ENCODE peak calls at places on chromosomes 2 and 18, in seven cellular contexts. U, V, T, N, D, G and E are unnamed samples.
A peak's percentile ranks its signal among the peaks of the same experiment; 100 is the strongest.

GRCh38 chr2:1515986-1516797 is 102.9 kb downstream of the TPO start:
- DNase-seq in N (no peak), T (no peak), V (no peak), U (no peak), D (no peak), G (no peak), E (no peak)

GRCh38 chr18:62554083-62554815 is 31.4 kb downstream of the ZCCHC2 start:
- DNase-seq in U (no peak), T (no peak), N (peak; percentile 17), V (no peak), G (no peak), D (no peak), E (no peak)

GRCh38 chr2:174450021-174450816 is 36.6 kb downstream of the GPR155 start:
- DNase-seq in V (no peak), U (no peak), D (no peak), T (no peak), N (peak; percentile 40), G (no peak), E (peak; percentile 6)

GRCh38 chr2:95333888-95334338 is 36.8 kb downstream of the KCNIP3 start:
- DNase-seq in U (peak; percentile 20), D (peak; percentile 66), T (peak; percentile 73), N (no peak), V (peak; percentile 9), G (peak; percentile 79), E (no peak)

GRCh38 chr2:23828256-23828980 is 98.5 kb downstream of the ATAD2B start:
- DNase-seq in G (peak; percentile 12), V (no peak), T (no peak), U (no peak), N (no peak), D (peak; percentile 54), E (no peak)

GRCh38 chr2:74440005-74440377 is 1.7 kb downstream of the RTKN start:
- DNase-seq in N (no peak), D (peak; percentile 67), U (peak; percentile 86), V (peak; percentile 82), T (peak; percentile 54), G (peak; percentile 74), E (peak; percentile 30)

GRCh38 chr2:112061299-112061698 is 6.2 kb downstream of the TMEM87B start:
- DNase-seq in N (no peak), T (no peak), V (no peak), U (no peak), G (no peak), D (no peak), E (no peak)

GRCh38 chr2:1294882-1295281 is 118.4 kb upstream of the TPO start:
- DNase-seq in G (no peak), N (no peak), T (no peak), D (no peak), V (no peak), U (no peak), E (no peak)

GRCh38 chr2:138107288-138107687 is 143.0 kb downstream of the HNMT start:
- DNase-seq in D (peak; percentile 26), V (no peak), G (no peak), T (no peak), U (no peak), N (no peak), E (no peak)

GRCh38 chr2:33526132-33526531 is 49.7 kb downstream of the RASGRP3 start:
- DNase-seq in D (peak; percentile 35), N (no peak), G (peak; percentile 33), V (no peak), U (no peak), T (no peak), E (no peak)

GRCh38 chr2:222895143-222895542 is 34.3 kb downstream of the ACSL3 start:
- DNase-seq in T (no peak), V (no peak), G (no peak), D (no peak), N (no peak), U (no peak), E (no peak)

GRCh38 chr2:200705305-200705985 is 106.3 kb upstream of the BZW1 start:
- DNase-seq in G (peak; percentile 42), U (no peak), D (peak; percentile 40), T (no peak), N (no peak), V (no peak), E (no peak)

GRCh38 chr2:227821043-227821942 is 7.7 kb downstream of the CCL20 start:
- DNase-seq in V (no peak), T (peak; percentile 52), N (no peak), G (no peak), D (no peak), U (no peak), E (no peak)

GRCh38 chr2:241030333-241030680 is 31.9 kb downstream of the SNED1 start:
- DNase-seq in U (no peak), V (no peak), T (no peak), D (no peak), N (no peak), G (no peak), E (no peak)

GRCh38 chr18:8835556-8835955 is 130.2 kb downstream of the MTCL1 start:
- DNase-seq in T (no peak), U (no peak), G (peak; percentile 88), D (peak; percentile 61), V (no peak), N (no peak), E (no peak)

DNA sequence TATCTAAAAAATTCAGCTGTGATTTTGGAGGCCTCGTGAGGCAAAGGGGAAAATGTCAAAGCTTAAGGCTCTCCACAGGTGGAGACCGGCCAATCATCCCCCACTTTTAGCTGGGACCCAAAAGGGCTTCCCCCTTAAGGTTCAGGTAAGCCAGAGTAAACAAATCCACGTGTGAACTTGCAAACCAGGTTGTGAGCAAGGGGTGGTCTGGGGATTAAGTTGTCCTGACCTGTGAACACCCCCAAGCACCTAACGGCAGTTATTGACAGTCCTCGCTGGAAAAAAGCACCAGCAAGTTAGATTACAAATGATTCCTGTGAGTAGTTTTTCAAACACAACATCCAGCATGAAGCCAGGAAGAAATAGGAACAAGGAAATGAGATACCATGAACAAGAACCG is 42.9 kb downstream of the MYO7B start:
- DNase-seq in N (no peak), U (no peak), G (no peak), V (no peak), D (no peak), T (no peak), E (no peak)
- H3K4me3 ChIP-seq in N (no peak overlapping the region), U (no peak overlapping the region), G (no peak overlapping the region), V (no peak overlapping the region), D (no peak overlapping the region), T (no peak overlapping the region), E (no peak overlapping the region)

DNA sequence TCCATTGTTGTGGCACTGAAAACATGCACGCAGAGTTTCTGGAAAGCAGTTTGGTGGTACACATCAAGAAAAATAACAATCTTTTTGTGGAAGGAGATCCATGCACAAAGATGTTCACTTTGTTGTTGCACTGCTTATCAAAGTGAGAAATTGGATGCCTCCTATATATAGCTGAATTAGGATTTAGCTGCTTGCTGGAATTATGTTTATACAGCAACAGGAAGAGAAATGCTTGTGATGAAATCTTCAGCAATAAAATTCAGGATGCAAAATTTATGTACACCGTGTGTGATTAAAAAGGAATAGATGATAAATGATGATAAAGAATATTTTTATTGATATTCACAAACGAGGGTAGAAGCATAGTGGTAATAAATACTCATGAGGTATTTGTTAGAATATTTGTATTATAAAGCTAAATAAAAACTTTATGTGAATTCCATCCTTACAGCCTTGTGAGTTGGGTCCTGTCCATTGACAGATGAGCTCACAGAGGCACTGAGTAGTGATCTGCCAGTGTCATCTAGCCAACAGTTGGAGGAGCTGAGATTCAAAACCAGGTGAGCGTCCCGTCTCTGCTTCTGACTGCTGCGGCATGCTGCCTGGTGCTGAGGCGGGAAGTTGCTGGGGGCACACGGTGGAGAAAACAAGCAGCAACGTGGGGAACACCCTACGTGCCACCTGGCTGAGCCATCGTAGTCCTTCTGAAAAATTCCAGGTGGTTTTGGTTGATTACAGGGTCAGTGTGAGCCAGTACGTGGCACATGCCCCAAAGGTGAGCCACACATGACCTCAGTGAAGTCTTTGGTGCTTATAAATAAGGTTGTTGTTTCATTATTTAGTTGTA is 80.2 kb downstream of the ASAP2 start:
- DNase-seq in D (no peak), N (no peak), V (no peak), T (no peak), U (no peak), G (no peak), E (no peak)
- H3K4me3 ChIP-seq in D (no peak overlapping the region), N (no peak overlapping the region), V (no peak overlapping the region), T (no peak overlapping the region), U (no peak overlapping the region), G (no peak overlapping the region), E (no peak overlapping the region)

GRCh38 chr2:171531291-171531690 is 9.0 kb downstream of the CYBRD1 start:
- DNase-seq in N (no peak), T (no peak), G (peak; percentile 82), U (no peak), D (peak; percentile 85), V (no peak), E (no peak)
- H3K4me3 ChIP-seq in N (peak overlapping the region; percentile 3), T (no peak overlapping the region), G (no peak overlapping the region), U (no peak overlapping the region), D (peak overlapping the region; percentile 20), V (no peak overlapping the region), E (no peak overlapping the region)

DNA sequence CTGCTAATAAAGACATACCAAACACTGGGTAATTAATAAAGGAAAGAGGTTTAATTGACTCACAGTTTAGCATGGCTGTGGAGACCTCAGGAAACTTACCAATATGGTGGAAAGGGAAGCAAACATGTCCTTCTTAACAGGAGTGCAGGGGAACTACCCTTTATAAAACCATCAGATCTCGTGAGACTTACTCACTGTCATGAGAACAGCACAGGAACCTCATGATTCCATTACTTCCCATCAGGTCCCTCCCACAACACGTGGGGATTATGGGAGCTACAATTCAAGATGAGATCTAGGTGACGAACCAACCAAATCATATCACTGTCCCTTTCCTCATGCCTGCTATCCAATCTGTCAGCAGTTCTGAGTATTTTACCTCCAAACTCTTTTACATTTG is 586.7 kb downstream of the TDRD15 start:
- DNase-seq in V (no peak), N (no peak), D (no peak), U (no peak), T (no peak), G (no peak), E (no peak)
- H3K4me3 ChIP-seq in V (no peak overlapping the region), N (no peak overlapping the region), D (no peak overlapping the region), U (no peak overlapping the region), T (no peak overlapping the region), G (no peak overlapping the region), E (no peak overlapping the region)

GRCh38 chr2:105394951-105395611 is 3.8 kb downstream of the FHL2 start:
- DNase-seq in G (peak; percentile 70), V (no peak), U (no peak), D (peak; percentile 62), N (no peak), T (peak; percentile 5), E (no peak)
- H3K4me3 ChIP-seq in G (no peak overlapping the region), V (no peak overlapping the region), U (no peak overlapping the region), D (no peak overlapping the region), N (no peak overlapping the region), T (no peak overlapping the region), E (no peak overlapping the region)

DNA sequence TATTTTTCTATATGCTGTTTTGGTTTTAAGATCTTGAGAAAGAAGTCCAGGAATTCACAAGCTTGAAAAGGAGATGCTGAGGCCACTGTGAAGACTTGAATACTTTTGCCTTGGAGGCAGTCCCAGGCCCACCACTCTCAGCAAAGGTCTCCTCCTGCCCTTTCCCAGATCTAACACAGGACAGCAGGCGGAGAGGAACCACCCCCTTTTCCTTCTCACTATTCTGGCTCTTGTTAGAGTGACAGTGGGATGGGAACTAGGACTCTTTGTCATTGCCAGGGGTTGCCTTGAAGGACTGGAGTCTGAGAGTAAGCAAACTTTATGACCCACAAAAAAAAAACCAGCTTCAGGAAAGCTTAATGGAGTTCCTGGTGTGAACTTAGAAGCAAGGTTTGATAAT is 54.7 kb downstream of the E2F6 start:
- DNase-seq in D (no peak), V (no peak), G (no peak), U (no peak), T (no peak), N (no peak), E (no peak)
- H3K4me3 ChIP-seq in D (no peak overlapping the region), V (peak overlapping the region; percentile 51), G (no peak overlapping the region), U (no peak overlapping the region), T (no peak overlapping the region), N (no peak overlapping the region), E (no peak overlapping the region)

GRCh38 chr2:66496680-66497420 is 61.9 kb downstream of the MEIS1 start:
- DNase-seq in V (no peak), T (no peak), U (no peak), N (no peak), G (peak; percentile 25), D (no peak), E (no peak)
- H3K4me3 ChIP-seq in V (no peak overlapping the region), T (no peak overlapping the region), U (no peak overlapping the region), N (no peak overlapping the region), G (no peak overlapping the region), D (no peak overlapping the region), E (no peak overlapping the region)